ENCODE peak calls at places on chromosome 2, in eight cellular contexts. P, Z, S, I, B, H, D and M are unnamed samples. For H3K36me3, the result is how much of the 10 kb centered on the place peaks cover.

GRCh38 chr2:237405605-237406004 is 8.4 kb downstream of the COL6A3 start:
- DNase-seq in I (no peak), P (no peak), B (no peak), S (no peak), D (no peak), H (no peak), Z (no peak), M (no peak)

GRCh38 chr2:188931361-188931760 is 42.8 kb upstream of the COL3A1 start:
- DNase-seq in S (no peak), I (no peak), B (no peak), H (no peak), D (no peak), Z (no peak), P (no peak), M (no peak)

GRCh38 chr2:233436691-233437438 is 82.6 kb downstream of the DGKD start:
- DNase-seq in I (no peak), B (no peak), D (no peak), P (no peak), H (no peak), Z (no peak), S (no peak), M (no peak)

GRCh38 chr2:25543939-25544338 is 129.4 kb downstream of the DTNB start:
- DNase-seq in Z (no peak), H (no peak), B (no peak), I (no peak), P (no peak), D (no peak), S (no peak), M (no peak)

GRCh38 chr2:2707111-2708035 is 376.3 kb upstream of the MYT1L start:
- DNase-seq in Z (no peak), I (no peak), S (no peak), H (no peak), P (no peak), D (no peak), B (no peak), M (no peak)

GRCh38 chr2:165646321-165646801 is 147.7 kb downstream of the GALNT3 start:
- DNase-seq in Z (no peak), B (no peak), D (no peak), P (no peak), I (no peak), H (no peak), S (no peak), M (peak)

GRCh38 chr2:190765386-190766173 is 115.0 kb upstream of the GLS start:
- DNase-seq in S (peak), Z (no peak), I (no peak), P (peak), H (no peak), D (peak), B (no peak), M (no peak)

GRCh38 chr2:166637051-166637450 is 143.0 kb upstream of the SCN7A start:
- DNase-seq in S (no peak), P (no peak), B (no peak), H (no peak), I (no peak), Z (no peak), D (no peak), M (no peak)

GRCh38 chr2:219430633-219431615 is 3.7 kb upstream of the SPEG start:
- DNase-seq in Z (peak), S (no peak), B (peak), I (no peak), D (peak), H (no peak), P (no peak), M (no peak)

GRCh38 chr2:236042087-236042486 is 126.1 kb downstream of the GBX2 start:
- DNase-seq in H (no peak), B (no peak), S (no peak), P (no peak), I (no peak), Z (no peak), D (no peak), M (no peak)
- TF ChIP-seq CTCF in H (no peak), B (no peak), S (no peak), P (no peak), I (no peak), Z (no peak), D (no peak), M (no peak)

GRCh38 chr2:73983322-73984202 is 1.1 kb upstream of the TET3 start:
- DNase-seq in D (peak), S (peak), I (no peak), B (no peak), P (peak), H (peak), Z (no peak), M (no peak)
- H3K4me3 ChIP-seq in D (peak), S (peak), I (peak), B (peak), P (peak), H (peak), Z (peak), M (no peak)

GRCh38 chr2:10242451-10242850 is 60.3 kb upstream of the HPCAL1 start:
- DNase-seq in D (no peak), P (no peak), H (no peak), I (no peak), Z (no peak), S (no peak), B (no peak), M (no peak)
- H3K36me3 ChIP-seq in D (under half), P (under half), H (under half), I (under half), Z (under half), S (under half), B (under half), M (under half)

GRCh38 chr2:204069804-204070203 is 133.2 kb downstream of the ICOS start:
- DNase-seq in D (no peak), S (no peak), H (no peak), Z (no peak), P (no peak), B (no peak), I (no peak), M (no peak)
- TF ChIP-seq CTCF in D (no peak), S (no peak), H (no peak), Z (no peak), P (no peak), B (no peak), I (no peak), M (no peak)

DNA sequence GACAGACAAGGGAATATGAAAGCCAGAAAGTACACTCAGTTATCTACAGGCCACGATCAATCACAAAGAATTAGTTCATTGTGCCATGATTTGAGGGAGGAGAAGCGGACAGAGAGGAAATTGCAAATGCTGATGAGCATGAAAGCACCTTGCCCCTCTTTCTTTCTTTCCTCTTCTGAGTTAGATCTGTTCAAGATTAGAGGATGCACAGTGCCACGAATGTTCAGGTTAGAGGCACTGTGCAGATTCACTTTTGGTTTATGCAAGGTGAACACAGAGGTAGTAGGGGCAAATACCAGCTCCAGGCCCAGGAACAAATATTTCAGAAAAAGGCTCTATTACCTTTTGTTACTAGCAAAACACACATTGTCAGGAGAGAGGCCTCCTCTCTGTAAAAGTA is 49.1 kb downstream of the CXCR4 start:
- DNase-seq in B (no peak), P (no peak), S (no peak), D (no peak), I (no peak), Z (no peak), H (no peak), M (no peak)
- H3K4me3 ChIP-seq in B (no peak), P (no peak), S (no peak), D (no peak), I (no peak), Z (no peak), H (no peak), M (no peak)

DNA sequence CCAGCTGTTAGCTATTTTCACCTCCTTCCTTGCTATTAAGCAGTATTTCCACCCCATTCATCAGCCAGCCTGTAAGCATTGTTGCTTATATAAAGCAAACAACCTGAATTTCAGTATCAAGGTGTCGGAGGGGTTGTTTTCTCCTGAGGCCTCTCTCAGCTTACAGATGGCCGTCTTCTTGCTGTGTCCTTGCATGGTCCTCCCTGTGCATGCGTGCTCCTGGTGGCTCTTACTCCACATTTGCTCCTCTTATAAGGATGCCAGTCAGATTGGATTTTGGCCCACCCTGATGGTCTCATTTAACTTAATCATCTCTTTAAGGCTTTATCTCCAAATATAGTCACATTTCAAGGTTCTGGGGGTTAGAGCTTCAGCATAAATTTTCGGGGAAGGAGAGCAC is 2.6 kb downstream of the MAIP1 start:
- DNase-seq in H (no peak), B (no peak), P (no peak), I (no peak), S (no peak), Z (no peak), D (no peak), M (no peak)
- H3K36me3 ChIP-seq in H (under half), B (under half), P (under half), I (under half), S (under half), Z (under half), D (under half), M (under half)